ENCODE peak calls at places on chromosomes 12 and 14, in five cellular contexts. R is neural progenitor cell, C is RWPE1, E is fibroblast of lung, P is right atrium auricular region. W is an unnamed sample.

GRCh38 chr12:55719371-55719770 is 822 bp upstream of the RDH5 start:
- DNase-seq in R (no peak), C (no peak), E (no peak), P (no peak), W (no peak)

GRCh38 chr12:11944321-11944720 is 126.4 kb upstream of the BCL2L14 start:
- DNase-seq in R (no peak), C (no peak), E (peak), P (no peak), W (no peak)

GRCh38 chr14:69652942-69653680 is 41.7 kb downstream of the SUSD6 start:
- DNase-seq in R (no peak), C (no peak), E (peak), P (no peak), W (peak)

GRCh38 chr12:64671682-64672081 is 61.4 kb downstream of the RASSF3 start:
- DNase-seq in R (no peak), C (no peak), E (no peak), P (no peak), W (no peak)

GRCh38 chr14:96795443-96795842 is 1.7 kb upstream of the VRK1 start:
- DNase-seq in R (no peak), C (no peak), E (no peak), P (no peak), W (no peak)

GRCh38 chr14:104957146-104958113 is 20.7 kb downstream of the AHNAK2 start:
- DNase-seq in R (no peak), C (no peak), E (no peak), P (no peak), W (no peak)

GRCh38 chr14:42779024-42779423 is 1172.3 kb downstream of the LRFN5 start:
- DNase-seq in R (no peak), C (no peak), E (no peak), P (no peak), W (no peak)

GRCh38 chr14:40417777-40418401 is 985.7 kb upstream of the FBXO33 start:
- DNase-seq in R (peak), C (peak), E (peak), P (no peak), W (no peak)

GRCh38 chr14:100037351-100037750 is 27.9 kb upstream of the EVL start:
- DNase-seq in R (no peak), C (no peak), E (peak), P (no peak), W (no peak)

GRCh38 chr12:77537648-77538047 is 293.0 kb upstream of the NAV3 start:
- DNase-seq in R (no peak), C (no peak), E (no peak), P (no peak), W (peak)

GRCh38 chr12:138898-139534 is 72.4 kb downstream of the IQSEC3 start:
- DNase-seq in R (peak), C (no peak), E (peak), P (no peak), W (no peak)

GRCh38 chr12:66062280-66062605 is 68.3 kb downstream of the LLPH start:
- DNase-seq in R (no peak), C (no peak), E (no peak), P (no peak), W (no peak)

GRCh38 chr12:64392221-64392620 is 1.7 kb upstream of the C12orf56 start:
- DNase-seq in R (peak), C (peak), E (peak), P (no peak), W (no peak)

GRCh38 chr12:50517456-50518048 is 12.8 kb downstream of the DIP2B start:
- DNase-seq in R (no peak), C (peak), E (peak), P (no peak), W (no peak)

GRCh38 chr12:121127501-121127900 is 5.2 kb upstream of the P2RX7 start:
- DNase-seq in R (no peak), C (no peak), E (no peak), P (no peak), W (no peak)

GRCh38 chr12:62933871-62934798 is 815 bp downstream of the PPM1H start:
- DNase-seq in R (peak), C (peak), E (peak), P (peak), W (peak)

GRCh38 chr14:68968721-68969120 is 10.4 kb downstream of the ACTN1 start:
- DNase-seq in R (no peak), C (no peak), E (no peak), P (no peak), W (no peak)

GRCh38 chr12:116153983-116154382 is 123.5 kb downstream of the MED13L start:
- DNase-seq in R (no peak), C (no peak), E (no peak), P (no peak), W (no peak)

GRCh38 chr14:103711516-103712431 is 3.5 kb downstream of the XRCC3 start:
- DNase-seq in R (no peak), C (peak), E (no peak), P (no peak), W (no peak)

GRCh38 chr12:48875944-48876520 is 10.4 kb upstream of the RND1 start:
- DNase-seq in R (no peak), C (no peak), E (peak), P (no peak), W (no peak)

GRCh38 chr14:52873694-52874093 is 77.2 kb downstream of the FERMT2 start:
- DNase-seq in R (no peak), C (peak), E (no peak), P (no peak), W (peak)

GRCh38 chr12:116551952-116552749 is 7.0 kb upstream of the MAP1LC3B2 start:
- DNase-seq in R (peak), C (peak), E (peak), P (no peak), W (no peak)

GRCh38 chr12:103840399-103840880 is 594 bp downstream of the NT5DC3 start:
- DNase-seq in R (no peak), C (peak), E (peak), P (no peak), W (peak)

GRCh38 chr14:70555890-70556289 is 21.1 kb upstream of the ADAM20 start:
- DNase-seq in R (no peak), C (no peak), E (peak), P (no peak), W (no peak)

GRCh38 chr12:50042693-50043092 is 14.7 kb upstream of the ASIC1 start:
- DNase-seq in R (no peak), C (no peak), E (no peak), P (no peak), W (no peak)

GRCh38 chr14:23578560-23579310 is at the start of gene JPH4:
- DNase-seq in R (peak), C (no peak), E (no peak), P (peak), W (no peak)

GRCh38 chr12:7060353-7060954 is at the start of gene C1S:
- DNase-seq in R (peak), C (peak), E (peak), P (peak), W (peak)

GRCh38 chr12:53927220-53928029 is 11.2 kb upstream of the HOXC13 start:
- DNase-seq in R (no peak), C (no peak), E (no peak), P (no peak), W (no peak)

GRCh38 chr12:26832817-26833691 is at the start of gene ITPR2:
- DNase-seq in R (peak), C (peak), E (peak), P (peak), W (peak)
- TF ChIP-seq CTCF in R (peak), C (peak), E (no peak), P (peak), W (peak)

GRCh38 chr12:102753802-102754201 is 163.2 kb downstream of the PAH start:
- DNase-seq in R (no peak), C (no peak), E (no peak), P (no peak), W (peak)
- H3K27ac ChIP-seq in R (no peak), C (no peak), E (no peak), P (no peak), W (no peak)

DNA sequence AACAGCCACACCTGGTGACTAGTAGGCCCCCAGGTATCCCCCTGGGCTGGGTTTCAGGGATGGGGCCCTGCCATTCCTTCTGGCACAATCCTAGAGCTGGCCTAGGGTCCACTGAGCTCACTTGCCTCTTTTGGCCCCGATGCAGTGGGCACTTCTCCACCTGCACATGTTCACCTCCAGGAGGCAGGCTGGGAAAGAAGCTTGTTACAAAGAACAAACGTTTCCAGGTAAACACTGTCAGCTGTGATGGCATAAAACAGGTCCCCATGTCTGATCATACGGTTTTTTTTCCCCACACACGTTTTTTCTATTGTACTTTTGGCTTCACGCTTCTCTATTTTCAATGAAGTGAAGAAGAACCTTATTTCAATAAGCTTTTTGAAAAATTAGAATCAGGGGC is 15.8 kb upstream of the HVCN1 start:
- DNase-seq in R (peak), C (peak), E (no peak), P (no peak), W (no peak)
- TF ChIP-seq CTCF in R (peak), C (no peak), E (no peak), P (no peak), W (no peak)

DNA sequence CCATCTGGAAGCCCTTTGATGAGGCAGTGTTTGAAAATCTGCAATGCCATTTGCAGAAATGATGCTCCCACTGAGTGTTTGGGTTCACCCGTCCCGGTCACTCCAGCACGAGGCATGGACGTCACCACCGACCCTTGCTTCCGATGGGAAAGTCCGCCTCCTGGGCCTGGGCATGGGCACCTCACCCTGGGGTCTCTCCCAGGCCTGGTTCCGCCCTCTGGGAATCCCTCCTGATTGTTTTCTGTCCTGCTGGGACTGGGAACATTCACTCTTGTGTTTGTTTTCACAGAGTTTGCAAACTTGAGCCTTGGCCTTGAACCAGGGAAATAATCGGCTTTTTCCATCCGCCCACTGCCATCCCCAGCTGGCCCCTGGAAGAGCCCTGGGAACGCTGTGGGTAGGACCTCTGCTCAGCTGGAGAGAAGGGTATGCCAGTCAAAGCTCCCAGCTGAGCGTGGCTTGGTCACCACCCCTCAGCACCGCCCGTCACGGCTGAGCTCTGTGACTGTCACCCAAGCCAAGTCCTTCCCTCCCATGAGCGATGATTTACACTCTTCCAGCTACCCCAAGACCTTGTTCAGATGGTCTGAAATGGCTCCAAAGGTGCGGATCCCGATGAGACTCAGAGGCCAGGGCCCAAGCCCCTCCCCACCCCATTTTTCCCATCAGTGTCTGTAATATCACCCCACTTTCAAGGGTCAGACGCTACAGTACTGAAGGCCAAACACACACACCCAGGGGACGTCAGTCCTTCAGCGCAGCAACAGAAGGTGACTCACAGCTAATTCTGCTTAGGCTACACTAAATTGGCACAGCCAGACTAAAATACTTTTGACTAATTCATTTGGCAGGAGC is 34.1 kb upstream of the FZD10 start:
- DNase-seq in R (no peak), C (no peak), E (no peak), P (peak), W (peak)
- H3K27ac ChIP-seq in R (no peak), C (peak), E (no peak), P (peak), W (peak)

GRCh38 chr12:107610030-107610859 is 75.4 kb upstream of the PWP1 start:
- DNase-seq in R (peak), C (peak), E (peak), P (no peak), W (no peak)
- TF ChIP-seq CTCF in R (peak), C (peak), E (peak), P (peak), W (no peak)

DNA sequence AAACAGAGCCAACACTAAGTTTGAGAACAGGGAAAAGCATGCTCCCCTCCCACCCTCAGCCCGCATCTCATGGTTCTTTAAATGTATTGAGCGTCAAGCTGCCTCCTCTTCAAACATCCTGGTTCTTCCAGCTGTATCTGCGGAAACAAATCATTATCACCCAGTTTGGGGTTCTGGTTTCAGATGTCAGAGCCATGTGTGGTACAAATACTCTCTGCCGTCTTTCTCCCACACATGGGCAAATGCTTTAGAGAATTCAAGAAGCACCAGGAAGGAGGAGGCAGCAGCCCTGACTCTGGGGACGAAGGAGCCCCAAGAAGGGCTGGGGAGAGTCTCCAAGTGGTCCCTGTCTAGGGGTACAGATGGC is 29.2 kb downstream of the JDP2 start:
- DNase-seq in R (no peak), C (no peak), E (no peak), P (no peak), W (no peak)
- H3K27ac ChIP-seq in R (no peak), C (peak), E (no peak), P (peak), W (peak)

GRCh38 chr12:13080276-13080675 is 23.2 kb downstream of the GSG1 start:
- DNase-seq in R (no peak), C (no peak), E (no peak), P (no peak), W (no peak)

GRCh38 chr12:13082866-13083265 is 20.6 kb downstream of the GSG1 start:
- DNase-seq in R (no peak), C (no peak), E (no peak), P (no peak), W (no peak)

GRCh38 chr12:13075786-13076570 is 27.5 kb downstream of the GSG1 start:
- DNase-seq in R (no peak), C (no peak), E (peak), P (no peak), W (no peak)

GRCh38 chr12:13075114-13075471 is 28.4 kb downstream of the GSG1 start:
- DNase-seq in R (no peak), C (no peak), E (peak), P (no peak), W (no peak)

GRCh38 chr12:13079440-13079906 is 24.0 kb downstream of the GSG1 start:
- DNase-seq in R (peak), C (no peak), E (no peak), P (no peak), W (no peak)
- TF ChIP-seq CTCF in R (peak), C (no peak), E (peak), P (no peak), W (no peak)

GRCh38 chr12:2111816-2112215 is 59.0 kb downstream of the CACNA1C start:
- DNase-seq in R (no peak), C (no peak), E (no peak), P (no peak), W (no peak)
- H3K27ac ChIP-seq in R (no peak), C (no peak), E (no peak), P (peak), W (no peak)

GRCh38 chr14:51244591-51244990 is 4.5 kb downstream of the TMX1 start:
- DNase-seq in R (no peak), C (no peak), E (no peak), P (no peak), W (no peak)

GRCh38 chr14:51239813-51240803 is at the start of gene TMX1:
- DNase-seq in R (peak), C (peak), E (peak), P (peak), W (peak)

GRCh38 chr14:51246032-51246431 is 6.0 kb downstream of the TMX1 start:
- DNase-seq in R (no peak), C (no peak), E (no peak), P (no peak), W (no peak)

GRCh38 chr14:51240804-51241380 is 845 bp downstream of the TMX1 start:
- DNase-seq in R (no peak), C (no peak), E (no peak), P (no peak), W (no peak)

DNA sequence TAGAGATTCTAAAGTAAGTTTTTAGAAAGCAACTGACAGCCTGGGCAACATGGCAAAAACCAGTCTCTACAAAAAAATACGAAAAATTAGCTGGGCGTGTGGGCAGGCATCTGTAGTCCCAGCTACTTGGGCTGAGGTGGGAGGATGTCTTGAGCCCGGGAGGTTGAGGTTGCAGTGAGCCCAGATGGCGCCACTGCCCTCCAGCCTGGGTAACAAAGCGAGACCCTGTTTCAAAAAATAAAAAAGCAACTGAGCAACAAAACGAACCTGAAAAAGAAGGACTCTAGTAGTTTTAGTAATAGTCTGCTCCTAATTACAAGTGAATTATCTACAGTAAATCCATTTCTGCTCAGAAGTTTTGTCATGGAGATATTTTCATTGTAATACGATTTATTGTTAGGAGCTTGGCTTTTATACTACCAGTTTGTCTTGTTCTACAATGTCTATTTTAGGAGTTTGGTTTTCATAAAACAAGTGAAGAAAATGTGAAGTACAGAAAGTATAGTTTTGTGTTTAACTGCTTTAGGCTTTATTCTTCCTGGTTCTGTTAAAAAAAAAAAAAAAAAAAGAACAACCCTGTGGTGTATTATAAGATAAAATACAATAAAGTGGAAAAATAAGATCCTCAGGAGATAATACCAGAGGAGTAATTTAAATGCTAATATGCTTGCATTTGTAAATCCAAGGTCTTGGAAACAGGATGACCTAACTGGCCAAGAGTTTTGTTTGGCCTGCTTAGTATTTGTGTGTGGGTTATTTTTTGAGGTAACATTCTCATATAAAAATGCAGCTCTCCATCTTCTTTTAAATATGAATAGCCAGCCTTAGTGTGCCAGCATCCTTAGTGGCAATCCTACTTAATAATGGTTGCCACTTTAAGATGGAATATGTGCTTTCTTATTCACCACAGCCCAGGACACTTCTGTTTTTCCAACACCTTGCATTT is 2.8 kb downstream of the TMX1 start:
- DNase-seq in R (peak), C (no peak), E (peak), P (no peak), W (no peak)
- TF ChIP-seq CTCF in R (peak), C (no peak), E (peak), P (no peak), W (no peak)